ENCODE peak calls at places on chromosomes 3 and 15, in ten cellular contexts. K is tibial artery; M is activated CD8-positive, alpha-beta memory T cell treated with anti-CD3 and anti-CD28 coated beads for 48 hours; R is brain microvascular endothelial cell; S is amniotic epithelial cell; O is non-pigmented ciliary epithelial cell; Q is mesenteric fat pad; J is stimulated activated CD8-positive, alpha-beta memory T cell treated with anti-CD3 and anti-CD28 coated beads, Interleukin-7, amount 100 ng/mL, for 48 hours; P is OCI-LY7; W is brain pericyte. Z is an unnamed sample.

GRCh38 chr15:48176097-48176496 is 2.0 kb downstream of the MYEF2 start:
- DNase-seq in K (no peak), M (no peak), R (no peak), S (peak; percentile 7), O (no peak), Q (no peak), J (no peak), P (no peak), W (no peak), Z (no peak)

GRCh38 chr3:97971679-97972567 is at the start of gene RIOX2:
- DNase-seq in K (peak; percentile 57), M (peak; percentile 48), R (peak; percentile 61), S (peak; percentile 57), O (no peak), Q (peak; percentile 92), J (peak; percentile 59), P (peak; percentile 79), W (no peak), Z (no peak)

GRCh38 chr3:19946291-19946831 is 536 bp upstream of the RAB5A start:
- DNase-seq in K (no peak), M (no peak), R (no peak), S (no peak), O (no peak), Q (no peak), J (no peak), P (no peak), W (no peak), Z (no peak)

GRCh38 chr3:100075731-100076543 is 38.4 kb downstream of the FILIP1L start:
- DNase-seq in K (no peak), M (no peak), R (no peak), S (peak; percentile 45), O (no peak), Q (no peak), J (no peak), P (no peak), W (no peak), Z (no peak)

GRCh38 chr3:138383715-138384114 is 35.3 kb downstream of the MRAS start:
- DNase-seq in K (no peak), M (no peak), R (no peak), S (no peak), O (no peak), Q (no peak), J (no peak), P (no peak), W (no peak), Z (no peak)

GRCh38 chr3:108387065-108387464 is 90.7 kb downstream of the HHLA2 start:
- DNase-seq in K (no peak), M (no peak), R (no peak), S (no peak), O (no peak), Q (no peak), J (no peak), P (no peak), W (no peak), Z (no peak)

GRCh38 chr3:159787191-159787590 is 201.4 kb upstream of the IL12A start:
- DNase-seq in K (no peak), M (no peak), R (peak; percentile 84), S (peak; percentile 92), O (no peak), Q (no peak), J (no peak), P (no peak), W (peak; percentile 58), Z (no peak)

GRCh38 chr15:63560741-63561448 is 36.3 kb upstream of the FBXL22 start:
- DNase-seq in K (no peak), M (no peak), R (no peak), S (peak; percentile 31), O (no peak), Q (no peak), J (peak; percentile 68), P (no peak), W (no peak), Z (no peak)

GRCh38 chr3:192106528-192106927 is 620.8 kb downstream of the FGF12 start:
- DNase-seq in K (no peak), M (no peak), R (no peak), S (no peak), O (no peak), Q (no peak), J (no peak), P (no peak), W (no peak), Z (no peak)

GRCh38 chr3:101144080-101144479 is 150.9 kb upstream of the ABI3BP start:
- DNase-seq in K (no peak), M (no peak), R (no peak), S (no peak), O (no peak), Q (no peak), J (no peak), P (no peak), W (no peak), Z (no peak)